ENCODE peak calls at places on chromosomes 3 and 15, in ten cellular contexts. X, B, W, L, P, I, F, Y, J and U are unnamed samples.

GRCh38 chr3:77931272-77932009 is 891.5 kb downstream of the ROBO2 start:
- DNase-seq in B (peak), F (no peak), I (no peak), J (no peak), P (peak), X (no peak), W (no peak), L (no peak), Y (no peak), U (no peak)

GRCh38 chr3:34258271-34259015 is 460.0 kb downstream of the PDCD6IP start:
- DNase-seq in L (no peak), Y (peak), X (no peak), J (no peak), B (no peak), F (no peak), W (no peak), P (no peak), I (no peak), U (no peak)

GRCh38 chr3:11381563-11381962 is 109.4 kb downstream of the ATG7 start:
- DNase-seq in W (no peak), F (no peak), B (no peak), L (no peak), I (no peak), P (no peak), X (no peak), J (no peak), Y (no peak), U (no peak)

GRCh38 chr3:112409061-112409460 is 76.1 kb downstream of the CD200 start:
- DNase-seq in J (no peak), P (no peak), W (no peak), L (no peak), I (no peak), Y (no peak), X (no peak), F (no peak), B (no peak), U (no peak)

GRCh38 chr15:45168751-45169551 is 18.8 kb downstream of the SHF start:
- DNase-seq in Y (no peak), X (no peak), P (no peak), L (no peak), F (no peak), I (no peak), J (no peak), B (no peak), W (no peak), U (no peak)

GRCh38 chr3:124117486-124117885 is 125.6 kb upstream of the ROPN1 start:
- DNase-seq in L (peak), Y (no peak), X (peak), J (no peak), I (no peak), B (peak), P (peak), F (no peak), W (no peak), U (no peak)

GRCh38 chr3:129829640-129830039 is 63.9 kb downstream of the TMCC1 start:
- DNase-seq in F (peak), P (peak), L (peak), B (peak), X (peak), Y (peak), I (no peak), W (peak), J (no peak), U (peak)

GRCh38 chr3:173221010-173221409 is 80.0 kb upstream of the SPATA16 start:
- DNase-seq in X (no peak), F (no peak), I (no peak), P (no peak), W (no peak), B (no peak), Y (peak), J (no peak), L (peak), U (no peak)

GRCh38 chr3:174431717-174432116 is 427.4 kb upstream of the NAALADL2 start:
- DNase-seq in F (no peak), P (peak), Y (no peak), I (no peak), W (no peak), B (peak), X (no peak), L (peak), J (no peak), U (no peak)

GRCh38 chr15:96362759-96363678 is 32.5 kb downstream of the NR2F2 start:
- DNase-seq in F (no peak), Y (peak), J (peak), P (no peak), B (no peak), I (no peak), L (peak), X (no peak), W (no peak), U (peak)

GRCh38 chr3:41205591-41205990 is 6.3 kb downstream of the CTNNB1 start:
- DNase-seq in W (no peak), L (no peak), I (no peak), J (no peak), Y (no peak), P (no peak), B (no peak), X (no peak), F (no peak), U (no peak)

GRCh38 chr3:157077565-157077991 is 82.4 kb downstream of the CCNL1 start:
- DNase-seq in B (no peak), I (no peak), L (no peak), W (no peak), F (no peak), J (peak), Y (peak), P (peak), X (peak), U (no peak)

DNA sequence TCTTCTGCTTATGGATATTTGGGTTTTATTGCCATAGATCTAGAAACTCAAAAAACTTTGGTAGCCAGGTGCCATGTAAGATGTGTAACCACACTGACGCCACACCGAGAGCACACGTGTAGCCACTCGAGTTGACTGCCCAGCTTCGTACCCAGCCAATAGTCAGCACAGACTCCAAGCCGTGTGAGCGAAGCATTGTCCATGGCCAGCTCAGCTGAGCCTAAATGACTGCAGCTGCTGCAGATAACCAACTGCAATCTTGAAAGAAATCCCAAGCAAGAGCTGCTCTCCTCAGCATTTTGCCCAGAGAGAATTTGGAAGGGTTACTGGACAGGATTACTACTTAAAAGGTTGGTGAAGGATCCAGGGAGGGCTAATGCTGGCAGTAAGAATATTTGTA is 193.0 kb upstream of the THRB start:
- DNase-seq in J (no peak), L (no peak), I (no peak), X (no peak), P (no peak), B (no peak), W (no peak), F (no peak), Y (no peak), U (no peak)
- TF ChIP-seq CTCF in J (no peak), L (no peak), I (no peak), X (no peak), P (no peak), B (no peak), W (no peak), F (no peak), Y (no peak), U (no peak)

GRCh38 chr3:169476289-169476688 is 187.2 kb downstream of the MECOM start:
- DNase-seq in I (no peak), W (no peak), L (no peak), P (no peak), F (no peak), X (no peak), B (no peak), Y (no peak), J (no peak), U (no peak)

GRCh38 chr3:169477790-169478189 is 185.7 kb downstream of the MECOM start:
- DNase-seq in J (no peak), P (no peak), I (no peak), Y (no peak), L (no peak), F (no peak), W (no peak), B (no peak), X (no peak), U (no peak)

GRCh38 chr3:169479314-169479939 is 184.1 kb downstream of the MECOM start:
- DNase-seq in Y (no peak), F (no peak), X (no peak), J (no peak), L (no peak), I (no peak), B (peak), W (no peak), P (no peak), U (no peak)

DNA sequence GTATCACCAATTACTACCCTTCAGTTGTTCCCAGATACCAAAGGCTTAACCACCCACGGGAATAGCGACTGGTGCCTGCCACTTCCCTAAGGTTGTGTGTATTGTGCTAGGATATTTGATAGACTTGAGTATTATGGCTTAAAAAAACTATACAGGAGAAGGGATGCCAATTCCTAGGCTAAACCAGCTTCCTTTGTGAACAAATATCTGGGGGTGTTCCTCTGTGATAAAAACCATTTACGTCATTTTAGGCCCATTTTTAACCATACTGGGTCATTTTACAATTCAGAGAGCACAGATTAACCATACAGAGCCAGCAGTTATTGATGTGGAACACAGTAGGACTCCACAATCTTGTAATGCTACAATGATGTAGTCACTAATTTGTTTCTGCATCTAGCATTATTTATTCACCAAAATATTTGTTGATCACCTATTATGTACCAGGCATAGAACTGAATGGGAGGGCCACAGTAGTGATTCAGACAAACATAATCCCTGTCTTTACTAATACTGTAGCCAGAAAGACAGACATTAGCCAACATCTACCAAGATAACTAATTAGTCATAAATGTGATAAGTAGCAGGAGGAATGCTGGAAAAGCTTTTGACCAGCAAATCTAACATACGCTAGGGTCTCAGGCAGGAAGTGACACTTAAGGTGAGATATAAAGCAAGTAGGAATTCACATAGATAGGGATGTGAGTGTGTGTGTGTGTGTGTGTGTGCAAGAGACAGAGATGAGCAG is 184.8 kb downstream of the MECOM start:
- DNase-seq in Y (no peak), L (peak), I (no peak), B (peak), W (no peak), X (no peak), F (no peak), J (no peak), P (no peak), U (no peak)
- TF ChIP-seq CTCF in Y (no peak), L (no peak), I (no peak), B (no peak), W (no peak), X (no peak), F (no peak), J (no peak), P (no peak), U (no peak)

GRCh38 chr15:83435782-83436181 is 11.4 kb upstream of the SH3GL3 start:
- DNase-seq in L (peak), P (no peak), X (no peak), F (no peak), I (no peak), Y (no peak), B (no peak), W (no peak), J (no peak), U (no peak)

GRCh38 chr15:83435202-83435601 is 11.9 kb upstream of the SH3GL3 start:
- DNase-seq in X (no peak), J (no peak), Y (no peak), P (no peak), W (no peak), F (no peak), B (peak), L (no peak), I (no peak), U (no peak)

DNA sequence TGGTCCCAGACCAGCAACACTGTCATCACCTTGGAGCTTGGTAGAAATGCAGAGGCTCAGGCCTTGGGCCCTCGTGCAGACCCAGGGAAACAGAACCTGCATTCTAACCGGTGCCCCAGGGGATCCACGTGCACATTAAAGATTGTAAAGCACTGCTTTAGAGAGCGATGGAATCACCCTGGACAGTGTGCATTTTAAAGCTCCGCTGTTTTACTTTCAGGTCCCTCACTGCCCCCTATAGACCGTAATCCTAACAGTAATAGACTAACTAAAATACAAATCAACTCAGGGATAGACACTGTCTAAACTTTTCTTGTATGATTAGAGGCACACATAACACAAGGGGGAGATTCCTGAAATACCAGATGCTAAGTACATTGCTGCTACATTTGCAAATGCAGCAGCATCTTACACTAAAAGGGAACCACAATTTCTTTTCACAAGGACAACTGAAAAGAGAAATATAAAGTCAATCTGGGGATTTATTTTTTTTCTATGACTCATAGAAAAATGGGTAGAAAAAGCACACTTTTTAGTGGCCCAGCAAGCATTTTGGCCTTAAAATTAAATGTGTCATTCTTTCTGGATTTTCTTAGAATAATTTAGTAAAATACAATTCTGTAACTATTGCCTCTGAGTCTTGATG is 10.5 kb upstream of the SH3GL3 start:
- DNase-seq in Y (peak), B (peak), W (no peak), J (no peak), P (peak), I (peak), F (no peak), X (peak), L (peak), U (no peak)
- TF ChIP-seq CTCF in Y (peak), B (peak), W (peak), J (no peak), P (peak), I (peak), F (peak), X (peak), L (peak), U (peak)

DNA sequence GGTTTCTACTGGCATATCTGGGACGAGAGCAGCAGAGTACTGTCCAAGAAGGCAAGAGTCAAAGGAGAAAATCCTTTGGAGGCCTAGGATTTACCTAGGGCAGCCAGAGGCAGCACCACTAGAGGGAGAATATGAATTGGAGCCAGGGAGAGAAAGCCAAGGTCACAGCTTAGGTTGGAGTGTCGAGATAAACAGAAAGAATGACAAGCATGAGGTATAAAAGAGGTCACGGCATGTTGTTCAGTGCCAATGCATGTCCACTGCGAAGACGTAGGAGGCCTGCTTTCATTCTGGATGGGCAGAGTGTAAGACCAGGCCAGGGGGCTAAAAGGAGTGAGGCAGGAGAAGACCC is 47.2 kb downstream of the THBS1 start:
- DNase-seq in I (no peak), W (no peak), F (no peak), P (no peak), L (no peak), Y (peak), X (no peak), B (no peak), J (no peak), U (no peak)
- TF ChIP-seq CTCF in I (no peak), W (no peak), F (peak), P (peak), L (no peak), Y (peak), X (peak), B (peak), J (no peak), U (no peak)

DNA sequence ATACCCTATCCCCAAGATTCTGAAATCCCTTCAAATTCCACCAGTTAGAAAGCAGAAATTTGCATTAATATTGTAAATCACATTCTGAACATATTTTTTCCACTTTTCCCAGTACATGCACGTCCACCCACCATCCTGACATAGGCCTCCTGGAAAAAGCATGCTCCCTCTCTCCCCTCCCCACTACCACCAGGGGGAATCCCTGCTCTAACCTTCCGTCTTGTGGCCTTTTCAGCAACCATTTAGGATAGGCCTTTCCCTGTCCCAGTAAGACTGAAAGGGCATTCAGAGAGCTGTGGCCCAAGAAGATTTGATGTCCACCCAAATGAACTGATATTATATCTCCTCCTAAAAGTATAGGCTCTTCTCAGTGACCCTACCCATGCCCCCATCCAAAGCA is 182.1 kb downstream of the ARRDC4 start:
- DNase-seq in X (no peak), Y (peak), W (no peak), P (no peak), F (no peak), L (no peak), J (no peak), B (no peak), I (no peak), U (peak)
- TF ChIP-seq CTCF in X (peak), Y (peak), W (peak), P (peak), F (no peak), L (no peak), J (no peak), B (no peak), I (no peak), U (no peak)

DNA sequence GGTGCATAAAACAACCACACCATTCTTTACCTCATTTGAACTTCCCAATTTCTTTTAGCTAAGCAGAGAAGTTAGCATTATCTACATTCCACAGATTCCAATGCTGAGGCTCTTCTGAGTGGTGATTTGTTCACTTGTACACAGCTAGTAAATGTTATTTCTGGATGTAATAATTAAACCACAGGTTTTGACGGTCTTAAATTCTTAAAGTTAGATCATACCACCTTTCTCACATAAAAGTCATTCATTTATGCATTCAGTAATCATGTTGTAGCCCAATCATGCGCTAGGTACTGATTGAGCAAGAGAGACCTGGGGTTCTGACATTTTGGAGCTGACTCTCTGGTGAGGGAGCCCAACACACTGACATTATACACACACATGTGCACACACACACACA is 102.5 kb downstream of the SST start:
- DNase-seq in F (peak), L (no peak), P (peak), W (no peak), J (no peak), B (peak), Y (peak), X (peak), I (no peak), U (no peak)
- TF ChIP-seq CTCF in F (no peak), L (no peak), P (no peak), W (no peak), J (no peak), B (no peak), Y (no peak), X (no peak), I (no peak), U (no peak)